ENCODE peak calls at places on chromosomes 5 and 9, in seven cellular contexts. I is uterus, O is RWPE2, U is ovary, B is upper lobe of left lung, S is Karpas-422, G is fibroblast of lung. Z is an unnamed sample.

GRCh38 chr5:75167345-75167744 is 69.3 kb downstream of the ANKRD31 start:
- DNase-seq in S (no peak), U (no peak), I (no peak), G (no peak), O (no peak), B (no peak), Z (no peak)

GRCh38 chr9:88043647-88044046 is 69.3 kb upstream of the CDK20 start:
- DNase-seq in S (no peak), B (no peak), O (no peak), G (no peak), U (no peak), I (no peak), Z (no peak)

GRCh38 chr5:56215019-56215830 is 17.9 kb downstream of the ANKRD55 start:
- DNase-seq in I (no peak), G (no peak), U (no peak), S (no peak), B (no peak), O (no peak), Z (no peak)

GRCh38 chr5:41708604-41708940 is 161.7 kb downstream of the OXCT1 start:
- DNase-seq in S (no peak), U (no peak), G (no peak), O (no peak), I (no peak), B (no peak), Z (no peak)

GRCh38 chr5:134403951-134404350 is 7.7 kb downstream of the CDKN2AIPNL start:
- DNase-seq in U (no peak), G (no peak), I (no peak), O (no peak), S (no peak), B (no peak), Z (no peak)

GRCh38 chr9:250625-251024 is 36.0 kb downstream of the DOCK8 start:
- DNase-seq in B (no peak), G (no peak), U (no peak), O (no peak), I (no peak), S (no peak), Z (no peak)

GRCh38 chr5:178229861-178230260 is 2.7 kb downstream of the PHYKPL start:
- DNase-seq in O (no peak), G (no peak), U (no peak), B (no peak), I (no peak), S (no peak), Z (no peak)

GRCh38 chr9:78298046-78298511 is 1.2 kb downstream of the PSAT1 start:
- DNase-seq in G (no peak), I (no peak), B (no peak), O (no peak), U (no peak), S (no peak), Z (no peak)

GRCh38 chr5:79521156-79521555 is 7.2 kb upstream of the HOMER1 start:
- DNase-seq in B (no peak), G (no peak), U (no peak), I (no peak), S (no peak), O (no peak), Z (no peak)

GRCh38 chr9:87596862-87597261 is 99.2 kb downstream of the DAPK1 start:
- DNase-seq in S (no peak), O (no peak), I (no peak), B (peak; percentile 52), U (peak; percentile 64), G (peak; percentile 55), Z (no peak)

GRCh38 chr5:58641533-58641932 is 58.7 kb downstream of the RAB3C start:
- DNase-seq in U (no peak), O (no peak), G (no peak), B (no peak), S (no peak), I (no peak), Z (no peak)

GRCh38 chr5:175129121-175129520 is 314.9 kb downstream of the DRD1 start:
- DNase-seq in B (no peak), U (no peak), O (no peak), G (no peak), S (no peak), I (no peak), Z (no peak)

GRCh38 chr5:135993248-135993893 is 35.4 kb upstream of the TGFBI start:
- DNase-seq in S (no peak), G (peak; percentile 76), U (no peak), I (no peak), B (no peak), O (no peak), Z (no peak)

GRCh38 chr9:89475891-89476440 is 21.9 kb downstream of the SEMA4D start:
- DNase-seq in O (no peak), G (no peak), U (no peak), S (no peak), B (no peak), I (no peak), Z (no peak)

GRCh38 chr5:181261320-181262085 is 560 bp upstream of the TRIM52 start:
- DNase-seq in G (peak; percentile 69), S (peak; percentile 85), B (peak; percentile 94), O (peak; percentile 75), U (peak; percentile 79), I (peak; percentile 63), Z (no peak)

GRCh38 chr9:132241840-132242620 is 80.2 kb downstream of the NTNG2 start:
- DNase-seq in I (peak; percentile 30), U (peak; percentile 64), G (peak; percentile 34), S (peak; percentile 75), O (peak; percentile 34), B (peak; percentile 89), Z (no peak)

GRCh38 chr9:33161011-33161588 is 6.0 kb downstream of the B4GALT1 start:
- DNase-seq in G (peak; percentile 96), I (peak; percentile 64), O (peak; percentile 93), U (peak; percentile 74), S (no peak), B (no peak), Z (no peak)

GRCh38 chr5:32531885-32532520 is 53.4 kb upstream of the SUB1 start:
- DNase-seq in O (no peak), B (no peak), G (peak; percentile 49), U (no peak), I (no peak), S (peak; percentile 55), Z (no peak)

GRCh38 chr9:24257726-24258125 is 288.0 kb downstream of the IZUMO3 start:
- DNase-seq in I (no peak), S (no peak), G (no peak), O (no peak), U (no peak), B (no peak), Z (no peak)

GRCh38 chr5:79508354-79508753 is 5.6 kb downstream of the HOMER1 start:
- DNase-seq in S (no peak), U (no peak), O (no peak), G (no peak), B (no peak), I (no peak), Z (no peak)

GRCh38 chr9:77896269-77897245 is 135.1 kb downstream of the GNAQ start:
- DNase-seq in G (no peak), U (no peak), O (no peak), I (no peak), S (no peak), B (no peak), Z (no peak)

GRCh38 chr5:57802131-57802530 is 319.5 kb upstream of the ACTBL2 start:
- DNase-seq in U (no peak), I (no peak), B (no peak), O (no peak), G (peak; percentile 58), S (no peak), Z (no peak)

GRCh38 chr9:132798817-132799790 is 79.0 kb downstream of the AK8 start:
- DNase-seq in O (no peak), I (no peak), G (no peak), S (no peak), U (peak; percentile 54), B (peak; percentile 87), Z (no peak)

GRCh38 chr9:121778252-121779225 is 127.1 kb downstream of the DAB2IP start:
- DNase-seq in O (no peak), B (no peak), I (no peak), S (no peak), G (no peak), U (no peak), Z (no peak)

GRCh38 chr9:272251-273213 is 57.9 kb downstream of the DOCK8 start:
- DNase-seq in B (no peak), I (no peak), G (no peak), U (no peak), S (peak; percentile 90), O (no peak), Z (no peak)

GRCh38 chr5:142313275-142313674 is 11.5 kb downstream of the SPRY4 start:
- DNase-seq in G (no peak), I (no peak), U (no peak), B (no peak), S (no peak), O (no peak), Z (no peak)
- H3K4me1 ChIP-seq in G (peaks cover 44% of the 10 kb centered on the region), I (no peaks in the 10 kb centered on the region), U (no peaks in the 10 kb centered on the region), B (peaks cover 58% of the 10 kb centered on the region), S (peaks cover 6% of the 10 kb centered on the region), O (no peaks in the 10 kb centered on the region), Z (no peaks in the 10 kb centered on the region)

GRCh38 chr5:95859327-95860060 is 37.0 kb upstream of the GLRX start:
- DNase-seq in B (no peak), U (no peak), G (no peak), S (no peak), O (no peak), I (no peak), Z (no peak)
- H3K4me1 ChIP-seq in B (peaks cover 63% of the 10 kb centered on the region), U (peaks cover 13% of the 10 kb centered on the region), G (peaks cover 57% of the 10 kb centered on the region), S (peaks cover 16% of the 10 kb centered on the region), O (peaks cover 57% of the 10 kb centered on the region), I (peaks cover 8% of the 10 kb centered on the region), Z (peaks cover 62% of the 10 kb centered on the region)

DNA sequence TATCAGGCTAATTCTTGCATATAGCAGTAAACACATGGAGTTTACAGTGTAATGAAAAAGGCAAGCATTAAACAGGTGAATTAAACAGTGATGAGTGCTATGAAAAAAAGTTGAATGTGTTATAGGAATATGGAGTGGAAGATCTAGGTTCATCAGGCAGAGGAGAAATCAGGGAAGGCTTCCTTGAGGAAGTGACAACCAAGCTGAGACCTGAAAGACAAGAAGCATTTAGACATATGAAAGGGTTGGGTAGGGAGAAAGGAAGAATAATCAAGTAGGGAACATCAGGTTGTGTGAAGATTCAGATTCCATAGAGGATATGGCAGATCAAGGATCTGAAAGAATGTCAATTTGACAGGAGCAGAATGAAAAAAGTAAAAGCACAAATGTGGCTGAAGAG is 612.5 kb downstream of the PRELID2 start:
- DNase-seq in G (no peak), B (no peak), S (no peak), I (no peak), O (no peak), U (no peak), Z (no peak)
- H3K4me1 ChIP-seq in G (no peaks in the 10 kb centered on the region), B (no peaks in the 10 kb centered on the region), S (no peaks in the 10 kb centered on the region), I (no peaks in the 10 kb centered on the region), O (no peaks in the 10 kb centered on the region), U (no peaks in the 10 kb centered on the region), Z (no peaks in the 10 kb centered on the region)

GRCh38 chr9:73073337-73074175 is 78.1 kb upstream of the ANXA1 start:
- DNase-seq in G (no peak), O (no peak), U (no peak), S (no peak), B (no peak), I (no peak), Z (no peak)
- H3K4me1 ChIP-seq in G (peaks cover 2% of the 10 kb centered on the region), O (no peaks in the 10 kb centered on the region), U (no peaks in the 10 kb centered on the region), S (no peaks in the 10 kb centered on the region), B (no peaks in the 10 kb centered on the region), I (peaks cover 5% of the 10 kb centered on the region), Z (no peaks in the 10 kb centered on the region)

GRCh38 chr9:129363216-129363873 is 185.3 kb upstream of the IER5L start:
- DNase-seq in U (no peak), B (no peak), O (no peak), I (no peak), G (no peak), S (no peak), Z (no peak)
- H3K4me1 ChIP-seq in U (no peaks in the 10 kb centered on the region), B (no peaks in the 10 kb centered on the region), O (peaks cover 3% of the 10 kb centered on the region), I (no peaks in the 10 kb centered on the region), G (no peaks in the 10 kb centered on the region), S (peaks cover 4% of the 10 kb centered on the region), Z (peaks cover 13% of the 10 kb centered on the region)

GRCh38 chr9:125444166-125444565 is 182.5 kb downstream of the GAPVD1 start:
- DNase-seq in O (no peak), B (peak; percentile 29), G (no peak), S (no peak), I (no peak), U (no peak), Z (no peak)
- H3K4me1 ChIP-seq in O (no peaks in the 10 kb centered on the region), B (no peaks in the 10 kb centered on the region), G (peaks cover 4% of the 10 kb centered on the region), S (peaks cover 30% of the 10 kb centered on the region), I (no peaks in the 10 kb centered on the region), U (no peaks in the 10 kb centered on the region), Z (no peaks in the 10 kb centered on the region)